ENCODE peak calls at places on chromosome 14, in six cellular contexts. F is WERI-Rb-1, X is SW 1271, M is adrenal gland, Y is GM04504, H is NCI-H1105 treated with DMSO at 0.1 percent for 48 hours. A is an unnamed sample.

GRCh38 chr14:59332727-59333126 is 132.5 kb downstream of the GPR135 start:
- DNase-seq in F (no peak), X (no peak), M (no peak), Y (peak; percentile 60), H (no peak), A (peak; percentile 85)

GRCh38 chr14:89465894-89466293 is 48.9 kb upstream of the FOXN3 start:
- DNase-seq in F (no peak), X (no peak), M (no peak), Y (no peak), H (no peak), A (no peak)

GRCh38 chr14:105430042-105430441 is 10.4 kb downstream of the MTA1 start:
- DNase-seq in F (no peak), X (no peak), M (no peak), Y (no peak), H (no peak), A (no peak)

GRCh38 chr14:100884456-100884855 is 19.1 kb downstream of the RTL1 start:
- DNase-seq in F (no peak), X (no peak), M (no peak), Y (no peak), H (no peak), A (no peak)

GRCh38 chr14:105075364-105076295 is 10.4 kb upstream of the GPR132 start:
- DNase-seq in F (peak; percentile 89), X (no peak), M (no peak), Y (no peak), H (peak; percentile 47), A (no peak)

GRCh38 chr14:92960706-92961566 is 38.0 kb downstream of the CHGA start:
- DNase-seq in F (no peak), X (no peak), M (no peak), Y (no peak), H (no peak), A (peak; percentile 18)

GRCh38 chr14:67583711-67584644 is 16.1 kb downstream of the PIGH start:
- DNase-seq in F (peak; percentile 51), X (no peak), M (peak; percentile 56), Y (peak; percentile 21), H (peak; percentile 57), A (no peak)

GRCh38 chr14:96135285-96135684 is 69.4 kb upstream of the BDKRB2 start:
- DNase-seq in F (no peak), X (no peak), M (no peak), Y (no peak), H (no peak), A (no peak)

GRCh38 chr14:90807060-90807459 is 9.2 kb downstream of the TTC7B start:
- DNase-seq in F (no peak), X (no peak), M (no peak), Y (no peak), H (no peak), A (no peak)

GRCh38 chr14:41570415-41571155 is 36.1 kb upstream of the LRFN5 start:
- DNase-seq in F (no peak), X (no peak), M (no peak), Y (no peak), H (peak; percentile 98), A (no peak)

GRCh38 chr14:91303091-91303923 is 58.8 kb upstream of the GPR68 start:
- DNase-seq in F (peak; percentile 95), X (no peak), M (no peak), Y (no peak), H (no peak), A (no peak)